ENCODE peak calls at places on chromosomes 2 and 18, in six cellular contexts. M is SW480, H is SHP77, T is spleen, Q is GM12891, G is H9. D is an unnamed sample.

GRCh38 chr2:136310005-136310495 is 192.1 kb upstream of the CXCR4 start:
- DNase-seq in H (no peak), T (no peak), M (no peak), Q (no peak), G (no peak), D (no peak)

GRCh38 chr18:23569299-23570063 is 16.8 kb downstream of the NPC1 start:
- DNase-seq in G (no peak), H (no peak), Q (no peak), M (no peak), T (no peak), D (no peak)

GRCh38 chr2:128753321-128753720 is 434.7 kb upstream of the HS6ST1 start:
- DNase-seq in G (no peak), T (no peak), M (no peak), H (no peak), Q (no peak), D (no peak)

GRCh38 chr18:45627204-45627526 is 11.9 kb downstream of the SLC14A2 start:
- DNase-seq in Q (no peak), G (no peak), H (no peak), T (no peak), M (no peak), D (no peak)

GRCh38 chr2:111653103-111653624 is 230.8 kb downstream of the ANAPC1 start:
- DNase-seq in Q (no peak), M (peak), T (no peak), G (no peak), H (no peak), D (no peak)

GRCh38 chr2:37829202-37829601 is 95.9 kb upstream of the RMDN2 start:
- DNase-seq in T (peak), G (no peak), H (no peak), M (peak), Q (no peak), D (no peak)

GRCh38 chr2:231795525-231796327 is 9.5 kb downstream of the COPS7B start:
- DNase-seq in T (no peak), M (peak), H (peak), Q (no peak), G (no peak), D (no peak)

GRCh38 chr18:62963522-62963921 is 248.2 kb downstream of the PHLPP1 start:
- DNase-seq in M (no peak), H (no peak), G (no peak), Q (no peak), T (no peak), D (peak)

GRCh38 chr2:50951416-50951815 is 80.5 kb downstream of the NRXN1 start:
- DNase-seq in M (no peak), T (no peak), Q (no peak), H (no peak), G (no peak), D (no peak)

GRCh38 chr2:62309465-62310091 is 113.7 kb downstream of the B3GNT2 start:
- DNase-seq in Q (no peak), H (no peak), T (no peak), M (no peak), G (peak), D (no peak)

GRCh38 chr2:28951910-28952805 is 28.9 kb upstream of the TOGARAM2 start:
- DNase-seq in H (no peak), Q (no peak), G (no peak), M (peak), T (no peak), D (no peak)

D was measured in NCI-H1092.